ENCODE peak calls at places on chromosomes 13 and 19, in six cellular contexts. One of them, this sample, is unnamed.

GRCh38 chr13:46569471-46569870 is 16.5 kb downstream of the LRCH1 start:
- DNase-seq in A549: no peak
- DNase-seq in HepG2: no peak
- DNase-seq in GM12878: no peak
- DNase-seq in K562: no peak
- DNase-seq in IMR-90: no peak
- DNase-seq in this sample: no peak

GRCh38 chr13:62092949-62093348 is 677.3 kb upstream of the PCDH20 start:
- DNase-seq in GM12878: no peak
- DNase-seq in K562: no peak
- DNase-seq in HepG2: no peak
- DNase-seq in IMR-90: no peak
- DNase-seq in A549: no peak
- DNase-seq in this sample: no peak

GRCh38 chr19:13557756-13558398 is 51.6 kb upstream of the CACNA1A start:
- DNase-seq in A549: no peak
- DNase-seq in HepG2: no peak
- DNase-seq in GM12878: no peak
- DNase-seq in K562: peak
- DNase-seq in IMR-90: no peak
- DNase-seq in this sample: peak

GRCh38 chr13:76339649-76340048 is 546.6 kb downstream of the KCTD12 start:
- DNase-seq in K562: no peak
- DNase-seq in GM12878: no peak
- DNase-seq in HepG2: no peak
- DNase-seq in A549: no peak
- DNase-seq in IMR-90: no peak
- DNase-seq in this sample: no peak

GRCh38 chr19:23790641-23791488 is 32.2 kb upstream of the ZNF681 start:
- DNase-seq in IMR-90: no peak
- DNase-seq in GM12878: no peak
- DNase-seq in A549: no peak
- DNase-seq in HepG2: no peak
- DNase-seq in K562: no peak
- DNase-seq in this sample: no peak

GRCh38 chr13:50891206-50891605 is 18.4 kb upstream of the RNASEH2B start:
- DNase-seq in HepG2: no peak
- DNase-seq in GM12878: no peak
- DNase-seq in A549: no peak
- DNase-seq in K562: no peak
- DNase-seq in IMR-90: no peak
- DNase-seq in this sample: no peak

GRCh38 chr13:112690242-112690943 is 555 bp downstream of the ATP11A start:
- DNase-seq in IMR-90: peak
- DNase-seq in GM12878: no peak
- DNase-seq in HepG2: no peak
- DNase-seq in K562: no peak
- DNase-seq in A549: no peak
- DNase-seq in this sample: peak

GRCh38 chr19:44846455-44847143 is 502 bp downstream of the NECTIN2 start:
- DNase-seq in HepG2: no peak
- DNase-seq in K562: no peak
- DNase-seq in A549: no peak
- DNase-seq in GM12878: no peak
- DNase-seq in IMR-90: no peak
- DNase-seq in this sample: no peak

GRCh38 chr19:1066748-1067340 is at the start of gene ARHGAP45:
- DNase-seq in IMR-90: no peak
- DNase-seq in A549: no peak
- DNase-seq in HepG2: no peak
- DNase-seq in GM12878: no peak
- DNase-seq in K562: peak
- DNase-seq in this sample: peak

GRCh38 chr13:77904031-77904430 is 14.6 kb downstream of the EDNRB start:
- DNase-seq in HepG2: no peak
- DNase-seq in A549: no peak
- DNase-seq in K562: no peak
- DNase-seq in IMR-90: no peak
- DNase-seq in GM12878: no peak
- DNase-seq in this sample: no peak

GRCh38 chr13:75512253-75512652 is 25.4 kb downstream of the COMMD6 start:
- DNase-seq in GM12878: peak
- DNase-seq in A549: no peak
- DNase-seq in HepG2: no peak
- DNase-seq in K562: no peak
- DNase-seq in IMR-90: no peak
- DNase-seq in this sample: no peak

GRCh38 chr13:96020155-96020575 is 33.0 kb downstream of the UGGT2 start:
- DNase-seq in A549: peak
- DNase-seq in K562: peak
- DNase-seq in IMR-90: peak
- DNase-seq in HepG2: peak
- DNase-seq in GM12878: peak
- DNase-seq in this sample: peak

GRCh38 chr19:14400913-14401312 is 18.2 kb downstream of the DDX39A start:
- DNase-seq in IMR-90: no peak
- DNase-seq in GM12878: peak
- DNase-seq in HepG2: no peak
- DNase-seq in A549: no peak
- DNase-seq in K562: no peak
- DNase-seq in this sample: no peak

GRCh38 chr19:49690073-49690655 is 752 bp upstream of the CPT1C start:
- DNase-seq in A549: no peak
- DNase-seq in IMR-90: no peak
- DNase-seq in GM12878: no peak
- DNase-seq in K562: no peak
- DNase-seq in HepG2: no peak
- DNase-seq in this sample: no peak

GRCh38 chr13:23506821-23507210 is 63.4 kb upstream of the TNFRSF19 start:
- DNase-seq in K562: no peak
- DNase-seq in A549: no peak
- DNase-seq in HepG2: no peak
- DNase-seq in IMR-90: peak
- DNase-seq in GM12878: no peak
- DNase-seq in this sample: no peak

GRCh38 chr19:56111601-56112312 is 9.3 kb downstream of the ZNF787 start:
- DNase-seq in IMR-90: no peak
- DNase-seq in HepG2: peak
- DNase-seq in K562: no peak
- DNase-seq in A549: no peak
- DNase-seq in GM12878: no peak
- DNase-seq in this sample: no peak

GRCh38 chr13:72062566-72062965 is 195.6 kb upstream of the DACH1 start:
- DNase-seq in K562: no peak
- DNase-seq in GM12878: no peak
- DNase-seq in IMR-90: no peak
- DNase-seq in A549: peak
- DNase-seq in HepG2: no peak
- DNase-seq in this sample: no peak

GRCh38 chr19:46546194-46546896 is 50.7 kb upstream of the PNMA8B start:
- DNase-seq in GM12878: no peak
- DNase-seq in K562: peak
- DNase-seq in A549: peak
- DNase-seq in IMR-90: peak
- DNase-seq in HepG2: peak
- DNase-seq in this sample: peak

GRCh38 chr19:32673573-32673972 is 1.4 kb downstream of the ANKRD27 start:
- DNase-seq in A549: no peak
- DNase-seq in K562: no peak
- DNase-seq in IMR-90: no peak
- DNase-seq in GM12878: no peak
- DNase-seq in HepG2: no peak
- DNase-seq in this sample: no peak

GRCh38 chr13:75798353-75799245 is 162.5 kb downstream of the LMO7 start:
- DNase-seq in GM12878: no peak
- DNase-seq in IMR-90: peak
- DNase-seq in HepG2: no peak
- DNase-seq in K562: no peak
- DNase-seq in A549: peak
- DNase-seq in this sample: no peak

GRCh38 chr19:51091895-51092873 is 9.5 kb upstream of the KLK14 start:
- DNase-seq in A549: no peak
- DNase-seq in HepG2: no peak
- DNase-seq in K562: no peak
- DNase-seq in GM12878: no peak
- DNase-seq in IMR-90: no peak
- DNase-seq in this sample: no peak

GRCh38 chr19:2750739-2751437 is 11.1 kb upstream of the SLC39A3 start:
- DNase-seq in K562: no peak
- DNase-seq in GM12878: no peak
- DNase-seq in IMR-90: no peak
- DNase-seq in A549: no peak
- DNase-seq in HepG2: no peak
- DNase-seq in this sample: no peak

GRCh38 chr13:112790735-112791641 is 101.2 kb downstream of the ATP11A start:
- DNase-seq in K562: no peak
- DNase-seq in HepG2: no peak
- DNase-seq in GM12878: no peak
- DNase-seq in IMR-90: peak
- DNase-seq in A549: no peak
- DNase-seq in this sample: no peak

DNA sequence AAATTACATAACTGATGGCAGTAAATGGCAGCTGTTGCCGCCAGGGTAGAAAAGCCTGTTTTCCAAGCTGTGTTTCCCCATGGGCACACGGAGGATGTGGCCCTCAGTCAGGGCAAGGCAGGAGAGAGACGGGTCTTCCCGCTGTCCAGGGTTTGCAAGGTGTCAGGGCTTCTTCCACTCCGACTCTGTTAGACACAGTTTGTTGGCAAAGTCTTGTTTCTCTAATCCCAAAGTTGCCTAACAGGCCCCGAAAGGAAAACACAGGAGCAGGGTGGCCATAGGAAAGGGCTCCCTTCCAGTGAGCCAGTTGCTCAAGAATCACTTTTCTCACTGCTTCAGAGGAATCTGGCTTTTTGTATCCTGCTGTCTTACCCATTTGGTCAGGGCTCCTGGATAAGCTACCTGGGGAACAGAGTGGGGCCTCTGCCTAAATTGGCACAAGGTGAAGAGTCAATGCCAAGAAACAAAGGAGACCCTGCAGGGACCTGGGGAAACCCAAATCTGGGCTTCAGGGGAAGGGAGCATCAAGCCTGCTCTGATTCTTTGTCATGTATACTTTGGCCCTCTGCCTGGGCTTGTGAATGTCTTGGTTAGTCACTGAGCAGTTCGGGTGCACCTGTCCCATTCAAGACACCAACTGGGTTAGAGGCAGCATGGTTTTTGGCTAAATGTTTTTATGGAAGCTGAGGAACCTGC is 29.0 kb upstream of the CXCL17 start:
- DNase-seq in K562: no peak
- DNase-seq in A549: no peak
- DNase-seq in HepG2: no peak
- DNase-seq in IMR-90: peak
- DNase-seq in GM12878: no peak
- DNase-seq in this sample: no peak
- TF ChIP-seq BHLHE40 in K562: no peak
- TF ChIP-seq BHLHE40 in A549: no peak
- TF ChIP-seq BHLHE40 in HepG2: no peak
- TF ChIP-seq BHLHE40 in IMR-90: no peak
- TF ChIP-seq BHLHE40 in GM12878: no peak
- TF ChIP-seq BHLHE40 in this sample: no peak

GRCh38 chr19:10227215-10227971 is 3.7 kb downstream of the S1PR2 start:
- DNase-seq in IMR-90: no peak
- DNase-seq in A549: no peak
- DNase-seq in GM12878: no peak
- DNase-seq in HepG2: no peak
- DNase-seq in K562: peak
- DNase-seq in this sample: no peak
- TF ChIP-seq BHLHE40 in IMR-90: no peak
- TF ChIP-seq BHLHE40 in A549: no peak
- TF ChIP-seq BHLHE40 in GM12878: no peak
- TF ChIP-seq BHLHE40 in HepG2: no peak
- TF ChIP-seq BHLHE40 in K562: no peak
- TF ChIP-seq BHLHE40 in this sample: no peak

GRCh38 chr13:110337287-110337686 is 30.2 kb downstream of the COL4A2 start:
- DNase-seq in HepG2: no peak
- DNase-seq in A549: no peak
- DNase-seq in IMR-90: no peak
- DNase-seq in K562: no peak
- DNase-seq in GM12878: no peak
- DNase-seq in this sample: no peak

GRCh38 chr13:110338441-110339101 is 31.5 kb downstream of the COL4A2 start:
- DNase-seq in HepG2: no peak
- DNase-seq in IMR-90: peak
- DNase-seq in GM12878: no peak
- DNase-seq in A549: no peak
- DNase-seq in K562: no peak
- DNase-seq in this sample: no peak

GRCh38 chr13:110339975-110340550 is 33.0 kb downstream of the COL4A2 start:
- DNase-seq in K562: no peak
- DNase-seq in GM12878: no peak
- DNase-seq in HepG2: no peak
- DNase-seq in IMR-90: no peak
- DNase-seq in A549: no peak
- DNase-seq in this sample: no peak

GRCh38 chr13:110340812-110341444 is 33.8 kb downstream of the COL4A2 start:
- DNase-seq in K562: no peak
- DNase-seq in GM12878: no peak
- DNase-seq in HepG2: no peak
- DNase-seq in A549: no peak
- DNase-seq in IMR-90: peak
- DNase-seq in this sample: no peak

DNA sequence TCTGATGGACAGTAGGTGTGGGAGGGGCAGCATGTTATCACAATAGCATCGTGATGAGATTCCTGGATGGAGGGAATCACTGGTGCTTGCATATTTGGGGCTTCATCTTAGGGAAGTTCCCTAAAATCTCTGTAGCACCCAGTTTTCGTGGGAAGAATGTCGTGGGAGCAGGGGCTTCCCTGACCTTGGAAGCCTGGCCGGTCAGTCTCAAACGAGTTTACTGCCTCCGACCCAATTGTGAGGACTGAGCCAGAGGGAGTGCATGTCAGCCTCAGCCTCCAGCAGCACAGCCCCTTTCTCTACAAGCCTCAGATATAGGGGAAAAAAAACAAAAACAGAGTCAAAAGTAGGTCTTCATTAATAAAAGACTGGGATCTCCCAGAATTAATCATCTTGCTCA is 32.2 kb downstream of the COL4A2 start:
- DNase-seq in K562: no peak
- DNase-seq in IMR-90: no peak
- DNase-seq in HepG2: no peak
- DNase-seq in GM12878: no peak
- DNase-seq in A549: no peak
- DNase-seq in this sample: no peak
- TF ChIP-seq BHLHE40 in K562: no peak
- TF ChIP-seq BHLHE40 in IMR-90: no peak
- TF ChIP-seq BHLHE40 in HepG2: no peak
- TF ChIP-seq BHLHE40 in GM12878: no peak
- TF ChIP-seq BHLHE40 in A549: no peak
- TF ChIP-seq BHLHE40 in this sample: no peak

DNA sequence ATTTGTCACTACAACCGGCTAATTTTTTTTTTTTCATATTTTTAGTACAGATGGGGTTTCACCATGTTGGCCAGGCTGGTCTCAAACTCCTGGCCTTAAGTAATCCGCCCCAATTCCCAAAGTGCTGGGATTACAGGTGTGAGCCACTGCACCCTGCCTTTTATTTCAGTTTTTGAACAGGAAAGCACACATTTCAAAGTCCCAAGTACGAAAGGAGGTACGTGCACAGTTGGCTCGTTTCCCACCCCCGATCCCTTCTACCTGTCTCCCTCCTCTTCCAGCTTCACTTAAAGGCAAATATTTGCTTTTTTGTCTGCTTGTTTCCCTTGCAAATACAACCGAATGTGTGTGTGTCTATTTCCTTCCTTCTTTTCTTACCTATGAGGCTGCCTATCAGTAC is 30.5 kb downstream of the ZIC5 start:
- DNase-seq in A549: no peak
- DNase-seq in GM12878: no peak
- DNase-seq in K562: no peak
- DNase-seq in IMR-90: no peak
- DNase-seq in HepG2: peak
- DNase-seq in this sample: no peak
- TF ChIP-seq BHLHE40 in A549: no peak
- TF ChIP-seq BHLHE40 in GM12878: no peak
- TF ChIP-seq BHLHE40 in K562: no peak
- TF ChIP-seq BHLHE40 in IMR-90: no peak
- TF ChIP-seq BHLHE40 in HepG2: no peak
- TF ChIP-seq BHLHE40 in this sample: no peak